ENCODE peak calls at places on chromosomes 16 and 17, in four cellular contexts. One of them, this sample, is unnamed.

GRCh38 chr17:37744961-37745800 is at the start of gene HNF1B:
- DNase-seq in activated CD8-positive, alpha-beta T cell treated with anti-CD3 and anti-CD28 coated beads, Interleukin-2, amount 10 ng/mL, durations not matched to agents 7 days and 5 days: no peak
- DNase-seq in activated CD4-positive, alpha-beta T cell treated with anti-CD3 and anti-CD28 coated beads, Interleukin-2, amount 50 U/mL, for 24 hours: no peak
- DNase-seq in stimulated activated CD4-positive, alpha-beta T cell treated with anti-CD3 and anti-CD28 coated beads, TNF-alpha, amount 100 ng/mL, for 4 hours: no peak
- DNase-seq in this sample: no peak

GRCh38 chr16:1397779-1398178 is 16.7 kb downstream of the UNKL start:
- DNase-seq in activated CD4-positive, alpha-beta T cell treated with anti-CD3 and anti-CD28 coated beads, Interleukin-2, amount 50 U/mL, for 24 hours: no peak
- DNase-seq in activated CD8-positive, alpha-beta T cell treated with anti-CD3 and anti-CD28 coated beads, Interleukin-2, amount 10 ng/mL, durations not matched to agents 7 days and 5 days: no peak
- DNase-seq in stimulated activated CD4-positive, alpha-beta T cell treated with anti-CD3 and anti-CD28 coated beads, TNF-alpha, amount 100 ng/mL, for 4 hours: no peak
- DNase-seq in this sample: no peak

GRCh38 chr17:28426081-28426519 is 20.1 kb upstream of the SLC46A1 start:
- DNase-seq in activated CD4-positive, alpha-beta T cell treated with anti-CD3 and anti-CD28 coated beads, Interleukin-2, amount 50 U/mL, for 24 hours: no peak
- DNase-seq in stimulated activated CD4-positive, alpha-beta T cell treated with anti-CD3 and anti-CD28 coated beads, TNF-alpha, amount 100 ng/mL, for 4 hours: no peak
- DNase-seq in activated CD8-positive, alpha-beta T cell treated with anti-CD3 and anti-CD28 coated beads, Interleukin-2, amount 10 ng/mL, durations not matched to agents 7 days and 5 days: no peak
- DNase-seq in this sample: no peak

GRCh38 chr17:36524428-36524876 is 10.2 kb downstream of the MYO19 start:
- DNase-seq in activated CD4-positive, alpha-beta T cell treated with anti-CD3 and anti-CD28 coated beads, Interleukin-2, amount 50 U/mL, for 24 hours: peak
- DNase-seq in stimulated activated CD4-positive, alpha-beta T cell treated with anti-CD3 and anti-CD28 coated beads, TNF-alpha, amount 100 ng/mL, for 4 hours: no peak
- DNase-seq in activated CD8-positive, alpha-beta T cell treated with anti-CD3 and anti-CD28 coated beads, Interleukin-2, amount 10 ng/mL, durations not matched to agents 7 days and 5 days: no peak
- DNase-seq in this sample: no peak

GRCh38 chr16:85936761-85937343 is 37.9 kb downstream of the IRF8 start:
- DNase-seq in activated CD8-positive, alpha-beta T cell treated with anti-CD3 and anti-CD28 coated beads, Interleukin-2, amount 10 ng/mL, durations not matched to agents 7 days and 5 days: peak
- DNase-seq in stimulated activated CD4-positive, alpha-beta T cell treated with anti-CD3 and anti-CD28 coated beads, TNF-alpha, amount 100 ng/mL, for 4 hours: no peak
- DNase-seq in activated CD4-positive, alpha-beta T cell treated with anti-CD3 and anti-CD28 coated beads, Interleukin-2, amount 50 U/mL, for 24 hours: peak
- DNase-seq in this sample: no peak

GRCh38 chr17:32947736-32948135 is 19.8 kb downstream of the TMEM98 start:
- DNase-seq in stimulated activated CD4-positive, alpha-beta T cell treated with anti-CD3 and anti-CD28 coated beads, TNF-alpha, amount 100 ng/mL, for 4 hours: no peak
- DNase-seq in activated CD8-positive, alpha-beta T cell treated with anti-CD3 and anti-CD28 coated beads, Interleukin-2, amount 10 ng/mL, durations not matched to agents 7 days and 5 days: no peak
- DNase-seq in activated CD4-positive, alpha-beta T cell treated with anti-CD3 and anti-CD28 coated beads, Interleukin-2, amount 50 U/mL, for 24 hours: no peak
- DNase-seq in this sample: no peak

GRCh38 chr17:49887086-49887743 is 39.3 kb upstream of the TAC4 start:
- DNase-seq in activated CD4-positive, alpha-beta T cell treated with anti-CD3 and anti-CD28 coated beads, Interleukin-2, amount 50 U/mL, for 24 hours: no peak
- DNase-seq in stimulated activated CD4-positive, alpha-beta T cell treated with anti-CD3 and anti-CD28 coated beads, TNF-alpha, amount 100 ng/mL, for 4 hours: no peak
- DNase-seq in activated CD8-positive, alpha-beta T cell treated with anti-CD3 and anti-CD28 coated beads, Interleukin-2, amount 10 ng/mL, durations not matched to agents 7 days and 5 days: no peak
- DNase-seq in this sample: no peak

GRCh38 chr16:48123104-48123788 is 32.5 kb downstream of the ABCC12 start:
- DNase-seq in stimulated activated CD4-positive, alpha-beta T cell treated with anti-CD3 and anti-CD28 coated beads, TNF-alpha, amount 100 ng/mL, for 4 hours: peak
- DNase-seq in activated CD8-positive, alpha-beta T cell treated with anti-CD3 and anti-CD28 coated beads, Interleukin-2, amount 10 ng/mL, durations not matched to agents 7 days and 5 days: peak
- DNase-seq in activated CD4-positive, alpha-beta T cell treated with anti-CD3 and anti-CD28 coated beads, Interleukin-2, amount 50 U/mL, for 24 hours: no peak
- DNase-seq in this sample: no peak

GRCh38 chr16:88378836-88379693 is 3.7 kb upstream of the ZNF469 start:
- DNase-seq in activated CD4-positive, alpha-beta T cell treated with anti-CD3 and anti-CD28 coated beads, Interleukin-2, amount 50 U/mL, for 24 hours: no peak
- DNase-seq in stimulated activated CD4-positive, alpha-beta T cell treated with anti-CD3 and anti-CD28 coated beads, TNF-alpha, amount 100 ng/mL, for 4 hours: no peak
- DNase-seq in activated CD8-positive, alpha-beta T cell treated with anti-CD3 and anti-CD28 coated beads, Interleukin-2, amount 10 ng/mL, durations not matched to agents 7 days and 5 days: no peak
- DNase-seq in this sample: no peak

GRCh38 chr16:20851601-20852000 is 45.3 kb downstream of the REXO5 start:
- DNase-seq in stimulated activated CD4-positive, alpha-beta T cell treated with anti-CD3 and anti-CD28 coated beads, TNF-alpha, amount 100 ng/mL, for 4 hours: no peak
- DNase-seq in activated CD8-positive, alpha-beta T cell treated with anti-CD3 and anti-CD28 coated beads, Interleukin-2, amount 10 ng/mL, durations not matched to agents 7 days and 5 days: no peak
- DNase-seq in activated CD4-positive, alpha-beta T cell treated with anti-CD3 and anti-CD28 coated beads, Interleukin-2, amount 50 U/mL, for 24 hours: no peak
- DNase-seq in this sample: no peak

GRCh38 chr17:58572846-58573245 is 58.4 kb upstream of the MTMR4 start:
- DNase-seq in activated CD4-positive, alpha-beta T cell treated with anti-CD3 and anti-CD28 coated beads, Interleukin-2, amount 50 U/mL, for 24 hours: no peak
- DNase-seq in stimulated activated CD4-positive, alpha-beta T cell treated with anti-CD3 and anti-CD28 coated beads, TNF-alpha, amount 100 ng/mL, for 4 hours: no peak
- DNase-seq in activated CD8-positive, alpha-beta T cell treated with anti-CD3 and anti-CD28 coated beads, Interleukin-2, amount 10 ng/mL, durations not matched to agents 7 days and 5 days: no peak
- DNase-seq in this sample: no peak

GRCh38 chr17:78889525-78889924 is 13.5 kb downstream of the CEP295NL start:
- DNase-seq in activated CD8-positive, alpha-beta T cell treated with anti-CD3 and anti-CD28 coated beads, Interleukin-2, amount 10 ng/mL, durations not matched to agents 7 days and 5 days: no peak
- DNase-seq in activated CD4-positive, alpha-beta T cell treated with anti-CD3 and anti-CD28 coated beads, Interleukin-2, amount 50 U/mL, for 24 hours: no peak
- DNase-seq in stimulated activated CD4-positive, alpha-beta T cell treated with anti-CD3 and anti-CD28 coated beads, TNF-alpha, amount 100 ng/mL, for 4 hours: no peak
- DNase-seq in this sample: no peak

This sample was measured in activated T-helper 1 cell treated with anti-CD3 and anti-CD28 coated beads, Interleukin-2, amount 50 U/mL, for 16 hours.